ENCODE peak calls at places on chromosome 5, in ten cellular contexts. S is endothelial cell of umbilical vein, F is breast epithelium, E is prostate gland, K is sigmoid colon, P is HCT116, H is stomach, V is K562, W is transverse colon, D is upper lobe of left lung. Z is an unnamed sample. For H3K27me3, the result is how much of the 10 kb centered on the place peaks cover.

GRCh38 chr5:77915346-77915745 is 139.2 kb upstream of the TBCA start:
- DNase-seq in S (no peak), F (no peak), E (no peak), K (no peak), P (no peak), H (no peak), V (no peak), W (no peak), D (no peak), Z (no peak)

GRCh38 chr5:169581580-169582227 is 1.9 kb upstream of the SPDL1 start:
- DNase-seq in S (peak), F (no peak), E (peak), K (peak), P (peak), H (peak), V (peak), W (peak), D (peak), Z (peak)

GRCh38 chr5:138953370-138954256 is 78.5 kb upstream of the LRRTM2 start:
- DNase-seq in S (peak), F (no peak), E (peak), K (peak), P (no peak), H (peak), V (no peak), W (peak), D (peak), Z (no peak)

GRCh38 chr5:102581011-102581410 is 82.2 kb upstream of the SLCO6A1 start:
- DNase-seq in S (no peak), F (no peak), E (no peak), K (no peak), P (no peak), H (no peak), V (no peak), W (no peak), D (no peak), Z (no peak)

GRCh38 chr5:123454236-123454911 is 31.2 kb upstream of the CEP120 start:
- DNase-seq in S (peak), F (no peak), E (no peak), K (no peak), P (no peak), H (no peak), V (no peak), W (no peak), D (no peak), Z (no peak)

GRCh38 chr5:10214036-10214435 is 35.7 kb downstream of the ATPSCKMT start:
- DNase-seq in S (no peak), F (no peak), E (no peak), K (no peak), P (no peak), H (no peak), V (no peak), W (no peak), D (no peak), Z (no peak)

GRCh38 chr5:1152156-1152555 is 40.3 kb upstream of the SLC12A7 start:
- DNase-seq in S (no peak), F (no peak), E (no peak), K (no peak), P (no peak), H (no peak), V (no peak), W (no peak), D (no peak), Z (no peak)

GRCh38 chr5:54484219-54484894 is 28.9 kb downstream of the HSPB3 start:
- DNase-seq in S (no peak), F (no peak), E (no peak), K (no peak), P (no peak), H (no peak), V (no peak), W (no peak), D (no peak), Z (no peak)

GRCh38 chr5:72248352-72249032 is 71.5 kb downstream of the MRPS27 start:
- DNase-seq in S (peak), F (no peak), E (peak), K (peak), P (peak), H (no peak), V (peak), W (peak), D (peak), Z (no peak)

GRCh38 chr5:56481147-56481997 is 248.2 kb upstream of the ANKRD55 start:
- DNase-seq in S (peak), F (no peak), E (peak), K (peak), P (no peak), H (peak), V (no peak), W (peak), D (peak), Z (no peak)

GRCh38 chr5:42756630-42757601 is at the start of gene CCDC152:
- DNase-seq in S (no peak), F (no peak), E (no peak), K (no peak), P (no peak), H (peak), V (peak), W (no peak), D (no peak), Z (no peak)

GRCh38 chr5:153749941-153750340 is 259.5 kb downstream of the GRIA1 start:
- DNase-seq in S (no peak), F (no peak), E (no peak), K (no peak), P (no peak), H (no peak), V (no peak), W (no peak), D (no peak), Z (no peak)

GRCh38 chr5:60395712-60396329 is 304.1 kb downstream of the DEPDC1B start:
- DNase-seq in S (no peak), F (no peak), E (no peak), K (no peak), P (no peak), H (no peak), V (no peak), W (no peak), D (no peak), Z (no peak)

GRCh38 chr5:1436681-1437080 is 8.6 kb downstream of the SLC6A3 start:
- DNase-seq in S (no peak), F (no peak), E (no peak), K (no peak), P (no peak), H (peak), V (no peak), W (no peak), D (peak), Z (no peak)

GRCh38 chr5:125200842-125201373 is 454.5 kb upstream of the ZNF608 start:
- DNase-seq in S (peak), F (no peak), E (no peak), K (no peak), P (no peak), H (no peak), V (no peak), W (no peak), D (no peak), Z (no peak)

GRCh38 chr5:89499787-89500186 is 616.8 kb upstream of the MEF2C start:
- DNase-seq in S (no peak), F (no peak), E (no peak), K (no peak), P (no peak), H (no peak), V (no peak), W (no peak), D (no peak), Z (no peak)

GRCh38 chr5:176673651-176674583 is 26.6 kb downstream of the TSPAN17 start:
- DNase-seq in S (no peak), F (no peak), E (no peak), K (no peak), P (no peak), H (no peak), V (no peak), W (no peak), D (no peak), Z (no peak)

GRCh38 chr5:164346785-164347630 is 841.6 kb downstream of the MAT2B start:
- DNase-seq in S (no peak), F (no peak), E (no peak), K (no peak), P (no peak), H (no peak), V (peak), W (no peak), D (no peak), Z (no peak)

GRCh38 chr5:111857633-111858032 is 100.6 kb upstream of the NREP start:
- DNase-seq in S (no peak), F (no peak), E (no peak), K (no peak), P (no peak), H (no peak), V (no peak), W (no peak), D (no peak), Z (no peak)

GRCh38 chr5:95959964-95960801 is 1.5 kb downstream of the ELL2 start:
- DNase-seq in S (peak), F (no peak), E (no peak), K (peak), P (no peak), H (no peak), V (no peak), W (peak), D (peak), Z (peak)

GRCh38 chr5:153402550-153402949 is 87.9 kb upstream of the GRIA1 start:
- DNase-seq in S (no peak), F (no peak), E (no peak), K (no peak), P (no peak), H (no peak), V (no peak), W (no peak), D (no peak), Z (no peak)

GRCh38 chr5:119435436-119436132 is 16.7 kb upstream of the HSD17B4 start:
- DNase-seq in S (peak), F (no peak), E (no peak), K (peak), P (no peak), H (peak), V (peak), W (peak), D (peak), Z (no peak)

GRCh38 chr5:42423285-42424152 is at the start of gene GHR:
- DNase-seq in S (peak), F (peak), E (peak), K (peak), P (peak), H (peak), V (peak), W (peak), D (peak), Z (peak)

GRCh38 chr5:10673407-10673806 is 87.6 kb downstream of the DAP start:
- DNase-seq in S (no peak), F (no peak), E (no peak), K (no peak), P (no peak), H (no peak), V (no peak), W (no peak), D (no peak), Z (no peak)

GRCh38 chr5:81838307-81838906 is 87.5 kb upstream of the SSBP2 start:
- DNase-seq in S (peak), F (no peak), E (no peak), K (no peak), P (peak), H (no peak), V (peak), W (peak), D (peak), Z (no peak)

GRCh38 chr5:43514471-43514815 is 505 bp downstream of the C5orf34 start:
- DNase-seq in S (no peak), F (no peak), E (no peak), K (no peak), P (no peak), H (no peak), V (peak), W (no peak), D (no peak), Z (no peak)

GRCh38 chr5:52725781-52726180 is 61.9 kb upstream of the ITGA1 start:
- DNase-seq in S (peak), F (no peak), E (peak), K (no peak), P (no peak), H (no peak), V (no peak), W (peak), D (peak), Z (no peak)

GRCh38 chr5:68049053-68049713 is 166.4 kb upstream of the PIK3R1 start:
- DNase-seq in S (no peak), F (no peak), E (no peak), K (no peak), P (no peak), H (no peak), V (no peak), W (no peak), D (no peak), Z (no peak)

GRCh38 chr5:143678148-143678906 is 133.6 kb upstream of the HMHB1 start:
- DNase-seq in S (no peak), F (no peak), E (no peak), K (no peak), P (no peak), H (no peak), V (no peak), W (no peak), D (no peak), Z (no peak)

GRCh38 chr5:174547814-174548213 is 176.6 kb upstream of the MSX2 start:
- DNase-seq in S (no peak), F (no peak), E (no peak), K (no peak), P (no peak), H (no peak), V (no peak), W (no peak), D (no peak), Z (no peak)

GRCh38 chr5:34576849-34577248 is 79.3 kb upstream of the RAI14 start:
- DNase-seq in S (no peak), F (no peak), E (no peak), K (no peak), P (no peak), H (no peak), V (no peak), W (no peak), D (no peak), Z (no peak)

GRCh38 chr5:110002652-110003051 is 312.9 kb downstream of the MAN2A1 start:
- DNase-seq in S (no peak), F (no peak), E (no peak), K (peak), P (no peak), H (no peak), V (no peak), W (no peak), D (no peak), Z (no peak)

GRCh38 chr5:10789021-10789420 is 28.0 kb upstream of the DAP start:
- DNase-seq in S (peak), F (no peak), E (no peak), K (no peak), P (no peak), H (no peak), V (no peak), W (peak), D (no peak), Z (no peak)

GRCh38 chr5:42912184-42912766 is 100.6 kb upstream of the SELENOP start:
- DNase-seq in S (peak), F (no peak), E (peak), K (no peak), P (peak), H (no peak), V (no peak), W (no peak), D (no peak), Z (peak)

GRCh38 chr5:65969539-65970393 is 43.4 kb downstream of the ERBIN start:
- DNase-seq in S (no peak), F (no peak), E (no peak), K (no peak), P (no peak), H (no peak), V (no peak), W (no peak), D (no peak), Z (no peak)

GRCh38 chr5:82364497-82364896 is 86.3 kb upstream of the RPS23 start:
- DNase-seq in S (peak), F (no peak), E (no peak), K (no peak), P (no peak), H (no peak), V (no peak), W (no peak), D (no peak), Z (no peak)

GRCh38 chr5:120252839-120253238 is 211.3 kb upstream of the PRR16 start:
- DNase-seq in S (no peak), F (no peak), E (no peak), K (no peak), P (no peak), H (no peak), V (no peak), W (no peak), D (peak), Z (no peak)

GRCh38 chr5:58064799-58065198 is 395.1 kb downstream of the PLK2 start:
- DNase-seq in S (no peak), F (no peak), E (no peak), K (no peak), P (no peak), H (no peak), V (no peak), W (no peak), D (no peak), Z (no peak)

GRCh38 chr5:141881886-141882285 is 3.7 kb upstream of the PCDH1 start:
- DNase-seq in S (no peak), F (no peak), E (no peak), K (no peak), P (no peak), H (no peak), V (no peak), W (no peak), D (no peak), Z (no peak)

GRCh38 chr5:137580030-137580429 is 80.9 kb upstream of the SPOCK1 start:
- DNase-seq in S (peak), F (no peak), E (no peak), K (no peak), P (no peak), H (no peak), V (no peak), W (no peak), D (no peak), Z (no peak)
- TF ChIP-seq CTCF in S (peak), F (no peak), E (no peak), K (no peak), P (peak), H (no peak), V (peak), W (no peak), D (no peak), Z (peak)

GRCh38 chr5:15476977-15477376 is 23.0 kb upstream of the FBXL7 start:
- DNase-seq in S (no peak), F (no peak), E (no peak), K (no peak), P (no peak), H (no peak), V (no peak), W (no peak), D (no peak), Z (no peak)
- H3K27me3 ChIP-seq in S (under half), F (under half), E (under half), K (under half), P (under half), H (under half), V (under half), W (under half), D (under half), Z (under half)

GRCh38 chr5:134148316-134148715 is 28.4 kb downstream of the SKP1 start:
- DNase-seq in S (no peak), F (no peak), E (no peak), K (no peak), P (no peak), H (peak), V (no peak), W (no peak), D (no peak), Z (no peak)
- TF ChIP-seq POLR2AphosphoS5 in S (no peak), F (no peak), E (no peak), K (no peak), P (no peak), H (no peak), V (no peak), W (no peak), D (no peak), Z (no peak)

GRCh38 chr5:2806176-2806575 is 54.7 kb upstream of the IRX2 start:
- DNase-seq in S (no peak), F (no peak), E (no peak), K (no peak), P (no peak), H (no peak), V (no peak), W (no peak), D (no peak), Z (no peak)

GRCh38 chr5:2802693-2803365 is 51.4 kb upstream of the IRX2 start:
- DNase-seq in S (no peak), F (no peak), E (no peak), K (no peak), P (no peak), H (peak), V (no peak), W (no peak), D (no peak), Z (no peak)

GRCh38 chr5:2801602-2802525 is 50.4 kb upstream of the IRX2 start:
- DNase-seq in S (no peak), F (no peak), E (no peak), K (no peak), P (no peak), H (no peak), V (no peak), W (no peak), D (no peak), Z (no peak)

GRCh38 chr5:2805080-2805479 is 53.6 kb upstream of the IRX2 start:
- DNase-seq in S (no peak), F (no peak), E (no peak), K (no peak), P (no peak), H (peak), V (no peak), W (no peak), D (peak), Z (no peak)

GRCh38 chr5:2803751-2804150 is 52.3 kb upstream of the IRX2 start:
- DNase-seq in S (no peak), F (no peak), E (no peak), K (no peak), P (no peak), H (no peak), V (no peak), W (no peak), D (no peak), Z (no peak)
- TF ChIP-seq CTCF in S (no peak), F (no peak), E (no peak), K (no peak), P (no peak), H (no peak), V (no peak), W (no peak), D (no peak), Z (no peak)

DNA sequence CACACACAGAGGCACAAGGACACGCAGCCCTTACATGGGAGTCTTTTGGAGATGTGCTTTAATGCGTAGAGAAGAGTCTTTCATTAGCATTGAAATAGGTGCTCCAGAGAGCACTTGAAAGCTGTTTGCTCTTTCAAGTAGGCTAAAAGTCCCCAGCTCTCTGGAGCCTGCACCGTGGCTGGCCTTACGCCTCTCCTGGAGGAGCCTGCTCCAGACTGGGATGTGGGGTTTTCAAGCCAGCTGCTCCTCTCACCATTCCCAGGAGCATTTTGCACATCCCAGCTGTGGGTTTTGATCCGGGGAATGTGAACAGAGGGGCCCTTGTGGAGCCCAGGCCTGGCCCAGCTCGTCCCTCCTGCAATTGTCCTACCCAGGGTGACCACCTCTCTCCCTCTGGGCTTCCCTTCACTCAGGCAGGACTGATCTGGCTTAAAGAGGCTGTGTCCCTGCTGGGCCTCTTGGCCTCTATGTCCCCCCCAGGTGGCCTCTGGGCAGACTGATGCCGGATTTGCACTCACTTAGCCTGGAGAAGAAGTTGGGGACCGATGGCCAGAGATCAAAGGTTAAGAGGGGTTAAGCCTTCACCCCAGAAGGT is 32.5 kb upstream of the TIFAB start:
- DNase-seq in S (no peak), F (no peak), E (no peak), K (no peak), P (no peak), H (no peak), V (peak), W (no peak), D (peak), Z (no peak)
- H3K27me3 ChIP-seq in S (under half), F (under half), E (under half), K (under half), P (under half), H (under half), V (under half), W (under half), D (under half), Z (under half)

Z was measured in Panc1.